ENCODE peak calls at places on chromosomes 16 and 17, in seven cellular contexts. K is uterus, M is kidney epithelial cell, L is breast epithelium, H is A549, S is GM12878, V is LNCaP clone FGC. T is an unnamed sample.

GRCh38 chr16:54062361-54063346 is 223.9 kb downstream of the IRX3 start:
- DNase-seq in K (no peak), M (no peak), L (no peak), H (no peak), S (no peak), V (no peak), T (peak)

GRCh38 chr16:82425661-82426060 is 201.1 kb upstream of the CDH13 start:
- DNase-seq in K (no peak), M (no peak), L (no peak), H (no peak), S (no peak), V (no peak), T (no peak)

GRCh38 chr16:78390070-78390469 is 290.6 kb downstream of the WWOX start:
- DNase-seq in K (no peak), M (no peak), L (no peak), H (no peak), S (no peak), V (no peak), T (no peak)

GRCh38 chr17:20207295-20207985 is 198.3 kb downstream of the SPECC1 start:
- DNase-seq in K (no peak), M (no peak), L (no peak), H (no peak), S (no peak), V (no peak), T (no peak)

GRCh38 chr16:56807011-56807675 is 57.9 kb upstream of the SLC12A3 start:
- DNase-seq in K (no peak), M (no peak), L (no peak), H (peak), S (no peak), V (peak), T (no peak)

GRCh38 chr16:66840883-66841282 is 3.3 kb upstream of the CA7 start:
- DNase-seq in K (no peak), M (no peak), L (no peak), H (no peak), S (no peak), V (no peak), T (peak)

GRCh38 chr16:3029499-3030127 is 5.8 kb downstream of the THOC6 start:
- DNase-seq in K (no peak), M (no peak), L (no peak), H (no peak), S (no peak), V (no peak), T (peak)

GRCh38 chr16:82627811-82628339 is 1.1 kb downstream of the CDH13 start:
- DNase-seq in K (peak), M (no peak), L (no peak), H (no peak), S (no peak), V (no peak), T (no peak)

GRCh38 chr16:57315401-57315800 is 30.9 kb upstream of the PLLP start:
- DNase-seq in K (no peak), M (no peak), L (no peak), H (no peak), S (no peak), V (no peak), T (no peak)

GRCh38 chr16:55100100-55100499 is 169.4 kb downstream of the IRX5 start:
- DNase-seq in K (no peak), M (no peak), L (no peak), H (no peak), S (no peak), V (no peak), T (peak)

GRCh38 chr16:31112711-31113419 is 4.6 kb upstream of the KAT8 start:
- DNase-seq in K (no peak), M (no peak), L (no peak), H (no peak), S (no peak), V (no peak), T (peak)

GRCh38 chr16:83853834-83854233 is 45.1 kb upstream of the MLYCD start:
- DNase-seq in K (no peak), M (no peak), L (no peak), H (no peak), S (no peak), V (no peak), T (no peak)

GRCh38 chr16:2518823-2519710 is 1.1 kb upstream of the AMDHD2 start:
- DNase-seq in K (peak), M (no peak), L (no peak), H (no peak), S (no peak), V (no peak), T (no peak)

GRCh38 chr17:48724241-48725004 is 1.4 kb downstream of the PRAC2 start:
- DNase-seq in K (peak), M (peak), L (peak), H (peak), S (peak), V (no peak), T (peak)

GRCh38 chr17:57294629-57295501 is 38.5 kb downstream of the MSI2 start:
- DNase-seq in K (no peak), M (no peak), L (no peak), H (peak), S (no peak), V (no peak), T (peak)

GRCh38 chr16:14562691-14563491 is 67.2 kb downstream of the PARN start:
- DNase-seq in K (no peak), M (no peak), L (no peak), H (peak), S (no peak), V (no peak), T (peak)

GRCh38 chr16:72126429-72126765 is 32.8 kb downstream of the DHX38 start:
- DNase-seq in K (no peak), M (no peak), L (no peak), H (no peak), S (no peak), V (no peak), T (no peak)
- TF ChIP-seq CTCF in K (no peak), M (no peak), L (no peak), H (no peak), S (no peak), V (no peak), T (no peak)

GRCh38 chr17:77455878-77456234 is 315.1 kb downstream of the SEC14L1 start:
- DNase-seq in K (no peak), M (no peak), L (no peak), H (no peak), S (no peak), V (no peak), T (no peak)

GRCh38 chr17:77454560-77455095 is 313.9 kb downstream of the SEC14L1 start:
- DNase-seq in K (no peak), M (no peak), L (no peak), H (no peak), S (no peak), V (no peak), T (no peak)

GRCh38 chr17:77451894-77452852 is 311.4 kb downstream of the SEC14L1 start:
- DNase-seq in K (peak), M (no peak), L (peak), H (no peak), S (no peak), V (no peak), T (peak)

GRCh38 chr17:77455111-77455877 is 314.5 kb downstream of the SEC14L1 start:
- DNase-seq in K (no peak), M (no peak), L (no peak), H (no peak), S (no peak), V (no peak), T (no peak)

GRCh38 chr17:77453613-77454559 is 313.1 kb downstream of the SEC14L1 start:
- DNase-seq in K (no peak), M (no peak), L (peak), H (no peak), S (no peak), V (no peak), T (no peak)
- H3K4me3 ChIP-seq in K (no peak), M (no peak), L (peak), H (no peak), S (peak), V (peak), T (no peak)

GRCh38 chr17:67315865-67316264 is 50.5 kb downstream of the PSMD12 start:
- DNase-seq in K (no peak), M (no peak), L (no peak), H (no peak), S (no peak), V (no peak), T (no peak)

GRCh38 chr17:67316776-67317175 is 49.6 kb downstream of the PSMD12 start:
- DNase-seq in K (no peak), M (no peak), L (no peak), H (no peak), S (no peak), V (no peak), T (no peak)

GRCh38 chr17:67312265-67312664 is 54.1 kb downstream of the PSMD12 start:
- DNase-seq in K (no peak), M (no peak), L (no peak), H (no peak), S (no peak), V (no peak), T (no peak)

GRCh38 chr17:67310406-67310805 is 56.0 kb downstream of the PSMD12 start:
- DNase-seq in K (no peak), M (no peak), L (no peak), H (no peak), S (no peak), V (no peak), T (no peak)

GRCh38 chr17:67311551-67311950 is 54.8 kb downstream of the PSMD12 start:
- DNase-seq in K (no peak), M (no peak), L (no peak), H (no peak), S (no peak), V (no peak), T (no peak)
- TF ChIP-seq CTCF in K (no peak), M (no peak), L (no peak), H (no peak), S (no peak), V (no peak), T (no peak)

GRCh38 chr16:86604436-86605220 is 26.3 kb downstream of the FOXL1 start:
- DNase-seq in K (no peak), M (no peak), L (no peak), H (no peak), S (no peak), V (no peak), T (peak)
- H3K4me3 ChIP-seq in K (no peak), M (no peak), L (peak), H (no peak), S (peak), V (no peak), T (peak)

GRCh38 chr17:65418622-65419021 is 142.8 kb downstream of the AXIN2 start:
- DNase-seq in K (no peak), M (no peak), L (no peak), H (no peak), S (no peak), V (no peak), T (no peak)
- TF ChIP-seq CTCF in K (no peak), M (peak), L (no peak), H (peak), S (no peak), V (peak), T (no peak)

GRCh38 chr16:89689142-89689541 is 2.7 kb downstream of the CDK10 start:
- DNase-seq in K (no peak), M (no peak), L (no peak), H (no peak), S (no peak), V (no peak), T (no peak)

GRCh38 chr16:89687092-89687940 is 827 bp downstream of the CDK10 start:
- DNase-seq in K (no peak), M (peak), L (no peak), H (peak), S (peak), V (peak), T (no peak)

GRCh38 chr16:89688395-89688794 is 1.9 kb downstream of the CDK10 start:
- DNase-seq in K (no peak), M (no peak), L (no peak), H (no peak), S (no peak), V (no peak), T (no peak)

GRCh38 chr16:89686520-89687091 is at the start of gene CDK10:
- DNase-seq in K (peak), M (no peak), L (peak), H (peak), S (peak), V (peak), T (peak)

GRCh38 chr16:89685916-89686315 is 573 bp upstream of the CDK10 start:
- DNase-seq in K (no peak), M (no peak), L (no peak), H (no peak), S (no peak), V (no peak), T (peak)
- H3K4me3 ChIP-seq in K (no peak), M (no peak), L (peak), H (peak), S (no peak), V (no peak), T (no peak)

DNA sequence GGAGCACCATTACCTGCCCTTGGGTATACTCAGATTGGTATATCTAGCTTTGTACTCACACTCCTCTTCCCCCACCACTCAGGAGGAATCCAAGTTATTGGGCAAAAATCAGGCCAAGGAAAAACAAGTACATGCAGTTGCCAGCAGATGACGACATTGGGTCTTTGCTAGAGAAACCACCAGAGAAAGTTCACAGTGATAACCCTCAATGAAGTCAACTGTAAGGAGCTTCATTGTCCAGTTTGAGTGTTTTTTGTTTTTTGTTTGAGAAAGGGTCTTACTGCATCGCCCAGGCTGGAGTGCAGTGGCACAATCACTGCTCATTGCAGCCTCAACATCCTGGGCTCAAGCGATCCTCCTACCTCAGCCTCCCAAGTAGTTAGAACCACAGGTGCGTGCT is 34.6 kb upstream of the TOX3 start:
- DNase-seq in K (no peak), M (no peak), L (no peak), H (no peak), S (no peak), V (no peak), T (peak)
- TF ChIP-seq CTCF in K (no peak), M (peak), L (no peak), H (no peak), S (peak), V (peak), T (peak)

GRCh38 chr16:85579199-85579598 is 33.9 kb upstream of the GSE1 start:
- DNase-seq in K (no peak), M (no peak), L (no peak), H (no peak), S (no peak), V (no peak), T (no peak)
- H3K4me3 ChIP-seq in K (no peak), M (no peak), L (no peak), H (no peak), S (no peak), V (no peak), T (no peak)

GRCh38 chr17:42673885-42674754 is 2.7 kb downstream of the PLEKHH3 start:
- DNase-seq in K (peak), M (no peak), L (no peak), H (peak), S (no peak), V (no peak), T (peak)
- TF ChIP-seq CTCF in K (peak), M (peak), L (peak), H (peak), S (peak), V (peak), T (peak)

T was measured in NB4.